ENCODE peak calls at places on chromosomes 12 and 14, in five cellular contexts. R is A549, Z is putamen, L is WTC11, Y is iPS DF 19.7. O is an unnamed sample.
A peak's percentile ranks its signal among the peaks of the same experiment; 100 is the strongest.

GRCh38 chr12:120930032-120930431 is 25.9 kb upstream of the SPPL3 start:
- DNase-seq in Y (no peak), Z (no peak), R (no peak), L (no peak), O (no peak)

GRCh38 chr14:71266994-71267636 is 359.9 kb downstream of the PCNX1 start:
- DNase-seq in L (no peak), R (no peak), Z (no peak), Y (no peak), O (no peak)

GRCh38 chr14:80523518-80524117 is 312.3 kb upstream of the DIO2 start:
- DNase-seq in L (no peak), R (no peak), Z (no peak), Y (no peak), O (no peak)

GRCh38 chr12:5493018-5493417 is 61.1 kb downstream of the NTF3 start:
- DNase-seq in Z (no peak), Y (no peak), R (no peak), L (no peak), O (no peak)

GRCh38 chr14:50772361-50772760 is 58.6 kb downstream of the NIN start:
- DNase-seq in L (no peak), R (no peak), Y (no peak), Z (no peak), O (no peak)

GRCh38 chr12:10069099-10069498 is 29.7 kb downstream of the CLEC1A start:
- DNase-seq in Y (no peak), R (no peak), L (no peak), Z (no peak), O (no peak)

GRCh38 chr12:1920971-1921370 is 2.5 kb upstream of the CACNA2D4 start:
- DNase-seq in Y (no peak), R (no peak), L (no peak), Z (no peak), O (no peak)

GRCh38 chr12:90287585-90287984 is 578.9 kb upstream of the ATP2B1 start:
- DNase-seq in R (no peak), Y (no peak), Z (no peak), L (no peak), O (no peak)

GRCh38 chr14:104385189-104386135 is 194.1 kb upstream of the C14orf180 start:
- DNase-seq in R (no peak), Z (no peak), Y (no peak), L (peak; percentile 9), O (no peak)

GRCh38 chr14:52790756-52791203 is 627 bp downstream of the GNPNAT1 start:
- DNase-seq in L (no peak), Y (no peak), R (no peak), Z (no peak), O (no peak)

GRCh38 chr12:99759467-99759866 is 111.9 kb downstream of the GARIN6 start:
- DNase-seq in Y (no peak), Z (no peak), L (no peak), R (no peak), O (no peak)

GRCh38 chr12:49244161-49244560 is 20.7 kb upstream of the TUBA1C start:
- DNase-seq in R (no peak), L (no peak), Z (no peak), Y (no peak), O (no peak)

GRCh38 chr12:67832155-67832554 is 157.1 kb upstream of the IFNG-AS1 start:
- DNase-seq in Y (no peak), Z (no peak), R (no peak), L (no peak), O (no peak)

GRCh38 chr14:100830681-100831080 is 4.8 kb downstream of the MEG3 start:
- DNase-seq in Z (no peak), Y (no peak), R (no peak), L (no peak), O (no peak)